ENCODE peak calls at places on chromosome 19, in four cellular contexts. Q, S, E and Y are unnamed samples.

GRCh38 chr19:13156968-13157882 is 7.0 kb downstream of the IER2 start:
- DNase-seq in Q (no peak), S (no peak), E (no peak), Y (no peak)

GRCh38 chr19:18809149-18809978 is 18.3 kb upstream of the COMP start:
- DNase-seq in Q (no peak), S (no peak), E (peak), Y (no peak)

GRCh38 chr19:33387351-33388230 is 14.1 kb downstream of the CEBPG start:
- DNase-seq in Q (no peak), S (no peak), E (no peak), Y (no peak)

GRCh38 chr19:43124360-43124759 is 41.9 kb upstream of the PSG2 start:
- DNase-seq in Q (no peak), S (no peak), E (no peak), Y (no peak)

GRCh38 chr19:29640231-29640630 is 25.0 kb upstream of the PLEKHF1 start:
- DNase-seq in Q (no peak), S (no peak), E (no peak), Y (no peak)

GRCh38 chr19:50649433-50650391 is at the start of gene C19orf81:
- DNase-seq in Q (no peak), S (no peak), E (no peak), Y (no peak)

GRCh38 chr19:40687525-40688016 is 2.9 kb downstream of the NUMBL start:
- DNase-seq in Q (peak), S (no peak), E (peak), Y (peak)

GRCh38 chr19:19448238-19448544 is 42.7 kb downstream of the GATAD2A start:
- DNase-seq in Q (no peak), S (no peak), E (no peak), Y (no peak)

GRCh38 chr19:14505488-14506239 is 9.7 kb upstream of the GIPC1 start:
- DNase-seq in Q (no peak), S (peak), E (no peak), Y (peak)

GRCh38 chr19:36409841-36410240 is 8.6 kb downstream of the ZFP82 start:
- DNase-seq in Q (no peak), S (no peak), E (no peak), Y (no peak)

GRCh38 chr19:45645631-45646344 is 6.6 kb upstream of the EML2 start:
- DNase-seq in Q (peak), S (peak), E (no peak), Y (peak)

GRCh38 chr19:42290523-42291436 is 11.2 kb upstream of the PRR19 start:
- DNase-seq in Q (no peak), S (peak), E (no peak), Y (peak)

GRCh38 chr19:34645551-34645950 is 31.4 kb downstream of the SCGB2B2 start:
- DNase-seq in Q (no peak), S (no peak), E (no peak), Y (no peak)

GRCh38 chr19:38975214-38975860 is at the start of gene FBXO17:
- DNase-seq in Q (peak), S (no peak), E (peak), Y (no peak)

GRCh38 chr19:18419195-18419698 is at the start of gene SSBP4:
- DNase-seq in Q (no peak), S (peak), E (peak), Y (peak)

GRCh38 chr19:518292-519231 is 11.3 kb downstream of the TPGS1 start:
- DNase-seq in Q (no peak), S (peak), E (peak), Y (no peak)

GRCh38 chr19:5567971-5568407 is 236 bp upstream of the TINCR start:
- DNase-seq in Q (no peak), S (no peak), E (no peak), Y (no peak)

GRCh38 chr19:35732540-35733179 is 9.6 kb downstream of the IGFLR1 start:
- DNase-seq in Q (no peak), S (no peak), E (no peak), Y (no peak)

GRCh38 chr19:7788178-7788932 is 25.3 kb downstream of the CLEC4M start:
- DNase-seq in Q (no peak), S (no peak), E (no peak), Y (no peak)

GRCh38 chr19:18226956-18227780 is 930 bp upstream of the PDE4C start:
- DNase-seq in Q (no peak), S (no peak), E (no peak), Y (no peak)

GRCh38 chr19:32662186-32662585 is 12.8 kb downstream of the ANKRD27 start:
- DNase-seq in Q (no peak), S (no peak), E (no peak), Y (no peak)

GRCh38 chr19:17504030-17504429 is 7.4 kb upstream of the PGLS start:
- DNase-seq in Q (no peak), S (no peak), E (no peak), Y (no peak)

GRCh38 chr19:42553292-42554045 is 25.2 kb upstream of the CEACAM1 start:
- DNase-seq in Q (no peak), S (no peak), E (no peak), Y (no peak)

GRCh38 chr19:44748426-44749254 is at the start of gene BCL3:
- DNase-seq in Q (no peak), S (peak), E (peak), Y (peak)

GRCh38 chr19:30781047-30781446 is 408.9 kb downstream of the ZNF536 start:
- DNase-seq in Q (no peak), S (no peak), E (no peak), Y (no peak)

GRCh38 chr19:4987286-4987685 is 18.4 kb downstream of the KDM4B start:
- DNase-seq in Q (no peak), S (no peak), E (no peak), Y (no peak)

GRCh38 chr19:56170261-56170660 is 5.5 kb upstream of the GALP start:
- DNase-seq in Q (no peak), S (no peak), E (no peak), Y (no peak)

GRCh38 chr19:17420267-17420924 is 549 bp downstream of the MVB12A start:
- DNase-seq in Q (no peak), S (no peak), E (peak), Y (no peak)

GRCh38 chr19:15216363-15216762 is 15.6 kb upstream of the NOTCH3 start:
- DNase-seq in Q (no peak), S (no peak), E (no peak), Y (no peak)